ENCODE peak calls at places on chromosomes 5 and 9, in eight cellular contexts. One of them, this sample, is unnamed.

GRCh38 chr5:179805529-179806249 is 977 bp downstream of the MGAT4B start:
- DNase-seq in dorsolateral prefrontal cortex: peak
- DNase-seq in amniotic stem cell: no peak
- DNase-seq in LoVo: no peak
- DNase-seq in iris pigment epithelial cell: peak
- DNase-seq in SK-N-SH: peak
- DNase-seq in NCI-H345: no peak
- DNase-seq in choroid plexus epithelial cell: peak
- DNase-seq in this sample: peak

GRCh38 chr9:100637787-100638186 is 59.9 kb downstream of the CAVIN4 start:
- DNase-seq in dorsolateral prefrontal cortex: no peak
- DNase-seq in amniotic stem cell: no peak
- DNase-seq in LoVo: no peak
- DNase-seq in iris pigment epithelial cell: no peak
- DNase-seq in SK-N-SH: no peak
- DNase-seq in NCI-H345: no peak
- DNase-seq in choroid plexus epithelial cell: peak
- DNase-seq in this sample: no peak

GRCh38 chr9:98365227-98365669 is 109.8 kb upstream of the TBC1D2 start:
- DNase-seq in dorsolateral prefrontal cortex: no peak
- DNase-seq in amniotic stem cell: no peak
- DNase-seq in LoVo: no peak
- DNase-seq in iris pigment epithelial cell: peak
- DNase-seq in SK-N-SH: no peak
- DNase-seq in NCI-H345: peak
- DNase-seq in choroid plexus epithelial cell: peak
- DNase-seq in this sample: peak

GRCh38 chr9:81193362-81194339 is 495.7 kb downstream of the TLE1 start:
- DNase-seq in dorsolateral prefrontal cortex: no peak
- DNase-seq in amniotic stem cell: no peak
- DNase-seq in LoVo: no peak
- DNase-seq in iris pigment epithelial cell: no peak
- DNase-seq in SK-N-SH: no peak
- DNase-seq in NCI-H345: no peak
- DNase-seq in choroid plexus epithelial cell: no peak
- DNase-seq in this sample: no peak

GRCh38 chr9:108468364-108468763 is 387.4 kb downstream of the ACTL7B start:
- DNase-seq in dorsolateral prefrontal cortex: no peak
- DNase-seq in amniotic stem cell: no peak
- DNase-seq in LoVo: no peak
- DNase-seq in iris pigment epithelial cell: peak
- DNase-seq in SK-N-SH: peak
- DNase-seq in NCI-H345: peak
- DNase-seq in choroid plexus epithelial cell: peak
- DNase-seq in this sample: peak

GRCh38 chr5:39172593-39172992 is 46.8 kb downstream of the FYB1 start:
- DNase-seq in dorsolateral prefrontal cortex: no peak
- DNase-seq in amniotic stem cell: no peak
- DNase-seq in LoVo: no peak
- DNase-seq in iris pigment epithelial cell: no peak
- DNase-seq in SK-N-SH: no peak
- DNase-seq in NCI-H345: no peak
- DNase-seq in choroid plexus epithelial cell: no peak
- DNase-seq in this sample: no peak

GRCh38 chr5:37668524-37669047 is 171.3 kb downstream of the GDNF start:
- DNase-seq in dorsolateral prefrontal cortex: no peak
- DNase-seq in amniotic stem cell: peak
- DNase-seq in LoVo: peak
- DNase-seq in iris pigment epithelial cell: peak
- DNase-seq in SK-N-SH: no peak
- DNase-seq in NCI-H345: peak
- DNase-seq in choroid plexus epithelial cell: peak
- DNase-seq in this sample: peak

GRCh38 chr5:102453716-102454115 is 45.1 kb downstream of the SLCO6A1 start:
- DNase-seq in dorsolateral prefrontal cortex: no peak
- DNase-seq in amniotic stem cell: no peak
- DNase-seq in LoVo: peak
- DNase-seq in iris pigment epithelial cell: no peak
- DNase-seq in SK-N-SH: no peak
- DNase-seq in NCI-H345: no peak
- DNase-seq in choroid plexus epithelial cell: peak
- DNase-seq in this sample: peak

GRCh38 chr5:126354012-126354856 is 69.0 kb upstream of the GRAMD2B start:
- DNase-seq in dorsolateral prefrontal cortex: no peak
- DNase-seq in amniotic stem cell: peak
- DNase-seq in LoVo: peak
- DNase-seq in iris pigment epithelial cell: peak
- DNase-seq in SK-N-SH: peak
- DNase-seq in NCI-H345: peak
- DNase-seq in choroid plexus epithelial cell: peak
- DNase-seq in this sample: peak

GRCh38 chr9:131608469-131609115 is 63.3 kb downstream of the PRRT1B start:
- DNase-seq in dorsolateral prefrontal cortex: peak
- DNase-seq in amniotic stem cell: peak
- DNase-seq in LoVo: peak
- DNase-seq in iris pigment epithelial cell: peak
- DNase-seq in SK-N-SH: no peak
- DNase-seq in NCI-H345: no peak
- DNase-seq in choroid plexus epithelial cell: peak
- DNase-seq in this sample: peak

GRCh38 chr5:21236896-21237830 is 1249.2 kb upstream of the CDH18 start:
- DNase-seq in dorsolateral prefrontal cortex: no peak
- DNase-seq in amniotic stem cell: no peak
- DNase-seq in LoVo: no peak
- DNase-seq in iris pigment epithelial cell: peak
- DNase-seq in SK-N-SH: no peak
- DNase-seq in NCI-H345: no peak
- DNase-seq in choroid plexus epithelial cell: peak
- DNase-seq in this sample: no peak

GRCh38 chr9:117718085-117718484 is 13.9 kb downstream of the TLR4 start:
- DNase-seq in dorsolateral prefrontal cortex: no peak
- DNase-seq in amniotic stem cell: no peak
- DNase-seq in LoVo: no peak
- DNase-seq in iris pigment epithelial cell: peak
- DNase-seq in SK-N-SH: no peak
- DNase-seq in NCI-H345: no peak
- DNase-seq in choroid plexus epithelial cell: peak
- DNase-seq in this sample: no peak

GRCh38 chr5:54746346-54746745 is 228.8 kb downstream of the SNX18 start:
- DNase-seq in dorsolateral prefrontal cortex: no peak
- DNase-seq in amniotic stem cell: no peak
- DNase-seq in LoVo: no peak
- DNase-seq in iris pigment epithelial cell: no peak
- DNase-seq in SK-N-SH: no peak
- DNase-seq in NCI-H345: no peak
- DNase-seq in choroid plexus epithelial cell: no peak
- DNase-seq in this sample: no peak

This sample was measured in SW480.